ENCODE peak calls at places on chromosomes 5 and 9, in eight cellular contexts. Y is BJ, L is memory B cell, P is GM12891, J is SK-N-SH, Z is heart left ventricle, S is AG09309, N is ELF-1. V is an unnamed sample.

GRCh38 chr5:93578813-93579560 is 2.0 kb downstream of the NR2F1-AS1 start:
- DNase-seq in Y (no peak), L (no peak), P (no peak), J (peak; percentile 52), Z (no peak), S (no peak), N (peak; percentile 22), V (no peak)

GRCh38 chr9:3238241-3238640 is 287.6 kb downstream of the RFX3 start:
- DNase-seq in Y (no peak), L (no peak), P (no peak), J (no peak), Z (no peak), S (no peak), N (no peak), V (no peak)

GRCh38 chr5:149392718-149393117 is 13.6 kb upstream of the IL17B start:
- DNase-seq in Y (no peak), L (no peak), P (no peak), J (no peak), Z (no peak), S (no peak), N (no peak), V (no peak)

GRCh38 chr5:131795879-131796792 is 681 bp downstream of the FNIP1 start:
- DNase-seq in Y (no peak), L (no peak), P (peak; percentile 13), J (peak; percentile 68), Z (peak; percentile 74), S (no peak), N (peak; percentile 74), V (peak; percentile 27)

GRCh38 chr9:11190719-11191118 is 577.9 kb upstream of the PTPRD start:
- DNase-seq in Y (no peak), L (no peak), P (no peak), J (no peak), Z (no peak), S (no peak), N (no peak), V (no peak)

GRCh38 chr5:120465281-120465961 is 1.3 kb downstream of the PRR16 start:
- DNase-seq in Y (no peak), L (no peak), P (no peak), J (peak; percentile 73), Z (peak; percentile 61), S (peak; percentile 29), N (peak; percentile 69), V (no peak)

GRCh38 chr5:1568201-1568979 is 44.6 kb upstream of the LPCAT1 start:
- DNase-seq in Y (peak; percentile 63), L (no peak), P (no peak), J (no peak), Z (no peak), S (peak; percentile 46), N (no peak), V (no peak)

GRCh38 chr9:113566011-113566711 is 102.6 kb downstream of the RGS3 start:
- DNase-seq in Y (no peak), L (no peak), P (no peak), J (no peak), Z (no peak), S (no peak), N (no peak), V (no peak)

GRCh38 chr9:119375892-119376291 is 6.7 kb upstream of the BRINP1 start:
- DNase-seq in Y (no peak), L (no peak), P (no peak), J (peak; percentile 32), Z (no peak), S (no peak), N (peak; percentile 52), V (no peak)

GRCh38 chr5:80128129-80128528 is 93.0 kb downstream of the THBS4 start:
- DNase-seq in Y (no peak), L (no peak), P (no peak), J (peak; percentile 36), Z (no peak), S (no peak), N (peak; percentile 80), V (no peak)

GRCh38 chr5:36607838-36608783 is 1.7 kb downstream of the SLC1A3 start:
- DNase-seq in Y (no peak), L (no peak), P (no peak), J (no peak), Z (no peak), S (peak; percentile 45), N (peak; percentile 61), V (no peak)

GRCh38 chr9:126033318-126033717 is 286.1 kb downstream of the PBX3 start:
- DNase-seq in Y (no peak), L (no peak), P (no peak), J (no peak), Z (no peak), S (no peak), N (no peak), V (no peak)